ENCODE peak calls at places on chromosomes 6 and 20, in four cellular contexts. One of them, this sample, is unnamed.

GRCh38 chr20:11626551-11626950 is 291.1 kb upstream of the BTBD3 start:
- DNase-seq in foreskin fibroblast: no peak
- DNase-seq in endodermal cell: no peak
- DNase-seq in Caco-2: no peak
- DNase-seq in this sample: no peak

GRCh38 chr6:31541059-31541657 is 645 bp downstream of the DDX39B start:
- DNase-seq in endodermal cell: peak
- DNase-seq in Caco-2: peak
- DNase-seq in foreskin fibroblast: peak
- DNase-seq in this sample: peak

GRCh38 chr20:4151991-4152695 is 136.8 kb upstream of the RNF24 start:
- DNase-seq in foreskin fibroblast: peak
- DNase-seq in Caco-2: no peak
- DNase-seq in endodermal cell: no peak
- DNase-seq in this sample: peak

GRCh38 chr20:38210741-38211140 is 45.7 kb upstream of the TGM2 start:
- DNase-seq in foreskin fibroblast: peak
- DNase-seq in endodermal cell: no peak
- DNase-seq in Caco-2: no peak
- DNase-seq in this sample: peak

GRCh38 chr6:17885079-17885478 is 102.4 kb downstream of the KIF13A start:
- DNase-seq in Caco-2: no peak
- DNase-seq in endodermal cell: no peak
- DNase-seq in foreskin fibroblast: no peak
- DNase-seq in this sample: peak

GRCh38 chr6:169577974-169578373 is 123.9 kb downstream of the WDR27 start:
- DNase-seq in foreskin fibroblast: no peak
- DNase-seq in Caco-2: no peak
- DNase-seq in endodermal cell: no peak
- DNase-seq in this sample: no peak

GRCh38 chr6:44663860-44664584 is 276.5 kb downstream of the CDC5L start:
- DNase-seq in endodermal cell: peak
- DNase-seq in foreskin fibroblast: no peak
- DNase-seq in Caco-2: no peak
- DNase-seq in this sample: no peak

GRCh38 chr6:163906006-163906710 is 491.6 kb downstream of the QKI start:
- DNase-seq in endodermal cell: no peak
- DNase-seq in foreskin fibroblast: no peak
- DNase-seq in Caco-2: no peak
- DNase-seq in this sample: no peak

GRCh38 chr6:125658759-125659431 is 90.5 kb upstream of the HEY2 start:
- DNase-seq in Caco-2: no peak
- DNase-seq in endodermal cell: no peak
- DNase-seq in foreskin fibroblast: no peak
- DNase-seq in this sample: peak

GRCh38 chr20:59405226-59405815 is 104.9 kb downstream of the EDN3 start:
- DNase-seq in Caco-2: no peak
- DNase-seq in endodermal cell: no peak
- DNase-seq in foreskin fibroblast: no peak
- DNase-seq in this sample: no peak

GRCh38 chr6:107077710-107078109 is 37.6 kb downstream of the BEND3 start:
- DNase-seq in endodermal cell: no peak
- DNase-seq in Caco-2: no peak
- DNase-seq in foreskin fibroblast: no peak
- DNase-seq in this sample: no peak

GRCh38 chr6:149965191-149966020 is 1.7 kb downstream of the ULBP1 start:
- DNase-seq in Caco-2: no peak
- DNase-seq in foreskin fibroblast: peak
- DNase-seq in endodermal cell: peak
- DNase-seq in this sample: no peak

GRCh38 chr6:18551228-18551627 is 164.1 kb downstream of the RNF144B start:
- DNase-seq in endodermal cell: no peak
- DNase-seq in Caco-2: no peak
- DNase-seq in foreskin fibroblast: peak
- DNase-seq in this sample: peak

GRCh38 chr6:8238772-8239683 is 136.7 kb upstream of the EEF1E1 start:
- DNase-seq in Caco-2: no peak
- DNase-seq in endodermal cell: peak
- DNase-seq in foreskin fibroblast: no peak
- DNase-seq in this sample: no peak

GRCh38 chr6:106286746-106287145 is 38.8 kb downstream of the ATG5 start:
- DNase-seq in endodermal cell: no peak
- DNase-seq in foreskin fibroblast: no peak
- DNase-seq in Caco-2: no peak
- DNase-seq in this sample: no peak

GRCh38 chr6:40888456-40888990 is 150.5 kb downstream of the UNC5CL start:
- DNase-seq in endodermal cell: no peak
- DNase-seq in Caco-2: no peak
- DNase-seq in foreskin fibroblast: no peak
- DNase-seq in this sample: no peak

GRCh38 chr6:47016916-47017315 is 25.2 kb downstream of the ADGRF1 start:
- DNase-seq in Caco-2: peak
- DNase-seq in foreskin fibroblast: no peak
- DNase-seq in endodermal cell: no peak
- DNase-seq in this sample: no peak

GRCh38 chr6:63573899-63574553 is 1.7 kb downstream of the LOC128125822 start:
- DNase-seq in endodermal cell: peak
- DNase-seq in foreskin fibroblast: peak
- DNase-seq in Caco-2: peak
- DNase-seq in this sample: peak

GRCh38 chr6:155248021-155249001 is 15.5 kb upstream of the CLDN20 start:
- DNase-seq in endodermal cell: peak
- DNase-seq in foreskin fibroblast: peak
- DNase-seq in Caco-2: peak
- DNase-seq in this sample: peak
- TF ChIP-seq CTCF in endodermal cell: peak
- TF ChIP-seq CTCF in foreskin fibroblast: peak
- TF ChIP-seq CTCF in Caco-2: peak
- TF ChIP-seq CTCF in this sample: peak

GRCh38 chr6:16707101-16707783 is 54.0 kb downstream of the ATXN1 start:
- DNase-seq in foreskin fibroblast: peak
- DNase-seq in endodermal cell: no peak
- DNase-seq in Caco-2: no peak
- DNase-seq in this sample: no peak

GRCh38 chr6:16700202-16700997 is 60.9 kb downstream of the ATXN1 start:
- DNase-seq in foreskin fibroblast: peak
- DNase-seq in endodermal cell: peak
- DNase-seq in Caco-2: no peak
- DNase-seq in this sample: no peak

GRCh38 chr6:16706029-16706428 is 55.2 kb downstream of the ATXN1 start:
- DNase-seq in Caco-2: no peak
- DNase-seq in endodermal cell: no peak
- DNase-seq in foreskin fibroblast: no peak
- DNase-seq in this sample: no peak

GRCh38 chr6:16705403-16705993 is 55.8 kb downstream of the ATXN1 start:
- DNase-seq in foreskin fibroblast: no peak
- DNase-seq in Caco-2: no peak
- DNase-seq in endodermal cell: no peak
- DNase-seq in this sample: no peak

GRCh38 chr6:16704706-16705402 is 56.4 kb downstream of the ATXN1 start:
- DNase-seq in foreskin fibroblast: peak
- DNase-seq in endodermal cell: no peak
- DNase-seq in Caco-2: no peak
- DNase-seq in this sample: no peak
- H3K4me3 ChIP-seq in foreskin fibroblast: peak
- H3K4me3 ChIP-seq in endodermal cell: no peak
- H3K4me3 ChIP-seq in Caco-2: no peak
- H3K4me3 ChIP-seq in this sample: peak

GRCh38 chr6:11947063-11947462 is 65.0 kb upstream of the HIVEP1 start:
- DNase-seq in endodermal cell: no peak
- DNase-seq in foreskin fibroblast: no peak
- DNase-seq in Caco-2: no peak
- DNase-seq in this sample: no peak
- TF ChIP-seq CTCF in endodermal cell: peak
- TF ChIP-seq CTCF in foreskin fibroblast: no peak
- TF ChIP-seq CTCF in Caco-2: no peak
- TF ChIP-seq CTCF in this sample: peak

DNA sequence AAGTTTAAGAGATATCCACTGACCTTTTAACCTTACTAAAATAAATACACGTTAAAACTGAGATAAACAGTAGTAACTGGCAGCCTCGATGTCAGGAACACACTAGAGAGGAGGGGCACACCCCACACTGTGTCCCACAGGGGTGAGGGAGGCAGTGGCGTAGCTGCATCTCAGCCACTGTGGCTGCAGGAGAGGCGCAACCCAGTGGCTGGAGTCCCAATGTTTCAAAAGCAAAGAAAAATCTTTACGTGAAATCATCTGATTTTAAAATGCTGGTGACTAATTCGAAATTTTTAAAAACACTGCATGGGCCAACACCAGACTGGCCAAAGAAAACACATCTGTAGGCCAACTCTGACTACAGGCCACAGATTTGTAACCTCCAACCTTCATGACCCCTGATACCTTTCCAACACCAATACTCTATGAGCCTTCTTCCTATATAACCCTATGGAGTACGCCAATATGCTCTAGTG is 54.7 kb downstream of the TRAM2 start:
- DNase-seq in Caco-2: no peak
- DNase-seq in foreskin fibroblast: peak
- DNase-seq in endodermal cell: no peak
- DNase-seq in this sample: peak
- H3K4me3 ChIP-seq in Caco-2: no peak
- H3K4me3 ChIP-seq in foreskin fibroblast: no peak
- H3K4me3 ChIP-seq in endodermal cell: no peak
- H3K4me3 ChIP-seq in this sample: no peak

GRCh38 chr6:116314878-116315277 is 35.1 kb upstream of the TSPYL1 start:
- DNase-seq in Caco-2: no peak
- DNase-seq in foreskin fibroblast: no peak
- DNase-seq in endodermal cell: no peak
- DNase-seq in this sample: no peak

GRCh38 chr6:116313377-116313776 is 33.6 kb upstream of the TSPYL1 start:
- DNase-seq in endodermal cell: no peak
- DNase-seq in Caco-2: no peak
- DNase-seq in foreskin fibroblast: peak
- DNase-seq in this sample: peak

GRCh38 chr6:116314218-116314617 is 34.5 kb upstream of the TSPYL1 start:
- DNase-seq in endodermal cell: no peak
- DNase-seq in foreskin fibroblast: no peak
- DNase-seq in Caco-2: no peak
- DNase-seq in this sample: no peak

GRCh38 chr6:116316772-116317467 is 37.2 kb upstream of the TSPYL1 start:
- DNase-seq in foreskin fibroblast: no peak
- DNase-seq in Caco-2: peak
- DNase-seq in endodermal cell: no peak
- DNase-seq in this sample: no peak
- TF ChIP-seq CTCF in foreskin fibroblast: no peak
- TF ChIP-seq CTCF in Caco-2: no peak
- TF ChIP-seq CTCF in endodermal cell: no peak
- TF ChIP-seq CTCF in this sample: no peak

GRCh38 chr6:92723390-92723931 is 695.9 kb downstream of the EPHA7 start:
- DNase-seq in foreskin fibroblast: no peak
- DNase-seq in endodermal cell: no peak
- DNase-seq in Caco-2: no peak
- DNase-seq in this sample: peak
- H3K4me3 ChIP-seq in foreskin fibroblast: no peak
- H3K4me3 ChIP-seq in endodermal cell: no peak
- H3K4me3 ChIP-seq in Caco-2: no peak
- H3K4me3 ChIP-seq in this sample: peak

This sample was measured in AG10803.